ENCODE peak calls at places on chromosomes 2 and 18, in four cellular contexts. K is HepG2, G is SK-N-SH, N is GM12891. I is an unnamed sample.

GRCh38 chr18:45166341-45167108 is 448.8 kb upstream of the SLC14A2 start:
- DNase-seq in K (no peak), G (no peak), N (no peak), I (no peak)

GRCh38 chr2:238582159-238582558 is 155.4 kb downstream of the ASB1 start:
- DNase-seq in K (no peak), G (no peak), N (no peak), I (no peak)

GRCh38 chr2:85551698-85552678 is 9.3 kb downstream of the GGCX start:
- DNase-seq in K (peak), G (peak), N (peak), I (peak)

GRCh38 chr2:173090973-173091660 is 15.5 kb downstream of the MAP3K20 start:
- DNase-seq in K (no peak), G (no peak), N (no peak), I (no peak)

GRCh38 chr2:29238497-29238896 is 123.3 kb downstream of the CLIP4 start:
- DNase-seq in K (peak), G (peak), N (peak), I (no peak)

GRCh38 chr2:134273240-134273983 is 19.5 kb downstream of the MGAT5 start:
- DNase-seq in K (no peak), G (no peak), N (no peak), I (no peak)

GRCh38 chr2:65182570-65182969 is 45.1 kb upstream of the ACTR2 start:
- DNase-seq in K (peak), G (no peak), N (no peak), I (no peak)

GRCh38 chr18:72738136-72738535 is 129.7 kb downstream of the NETO1 start:
- DNase-seq in K (no peak), G (no peak), N (no peak), I (no peak)

GRCh38 chr2:179861027-179861776 is at the start of gene ZNF385B:
- DNase-seq in K (no peak), G (peak), N (peak), I (peak)

GRCh38 chr2:26605195-26605968 is 35.8 kb downstream of the CIB4 start:
- DNase-seq in K (peak), G (peak), N (no peak), I (no peak)

GRCh38 chr18:51038110-51038509 is 8.1 kb downstream of the SMAD4 start:
- DNase-seq in K (peak), G (no peak), N (no peak), I (no peak)

GRCh38 chr2:199364153-199364552 is 93.6 kb downstream of the SATB2 start:
- DNase-seq in K (peak), G (no peak), N (no peak), I (no peak)
- TF ChIP-seq TAF1 in K (no peak), G (no peak), N (no peak), I (no peak)

GRCh38 chr2:236054661-236055060 is 113.5 kb downstream of the GBX2 start:
- DNase-seq in K (no peak), G (peak), N (no peak), I (no peak)

GRCh38 chr2:236052206-236052605 is 116.0 kb downstream of the GBX2 start:
- DNase-seq in K (no peak), G (no peak), N (no peak), I (no peak)

GRCh38 chr2:236052926-236053846 is 115.0 kb downstream of the GBX2 start:
- DNase-seq in K (no peak), G (no peak), N (no peak), I (no peak)

GRCh38 chr2:236055471-236055870 is 112.7 kb downstream of the GBX2 start:
- DNase-seq in K (no peak), G (peak), N (no peak), I (no peak)

GRCh38 chr2:236054125-236054524 is 114.1 kb downstream of the GBX2 start:
- DNase-seq in K (no peak), G (peak), N (no peak), I (no peak)
- TF ChIP-seq POLR2AphosphoS5 in K (no peak), G (no peak), N (no peak), I (no peak)

DNA sequence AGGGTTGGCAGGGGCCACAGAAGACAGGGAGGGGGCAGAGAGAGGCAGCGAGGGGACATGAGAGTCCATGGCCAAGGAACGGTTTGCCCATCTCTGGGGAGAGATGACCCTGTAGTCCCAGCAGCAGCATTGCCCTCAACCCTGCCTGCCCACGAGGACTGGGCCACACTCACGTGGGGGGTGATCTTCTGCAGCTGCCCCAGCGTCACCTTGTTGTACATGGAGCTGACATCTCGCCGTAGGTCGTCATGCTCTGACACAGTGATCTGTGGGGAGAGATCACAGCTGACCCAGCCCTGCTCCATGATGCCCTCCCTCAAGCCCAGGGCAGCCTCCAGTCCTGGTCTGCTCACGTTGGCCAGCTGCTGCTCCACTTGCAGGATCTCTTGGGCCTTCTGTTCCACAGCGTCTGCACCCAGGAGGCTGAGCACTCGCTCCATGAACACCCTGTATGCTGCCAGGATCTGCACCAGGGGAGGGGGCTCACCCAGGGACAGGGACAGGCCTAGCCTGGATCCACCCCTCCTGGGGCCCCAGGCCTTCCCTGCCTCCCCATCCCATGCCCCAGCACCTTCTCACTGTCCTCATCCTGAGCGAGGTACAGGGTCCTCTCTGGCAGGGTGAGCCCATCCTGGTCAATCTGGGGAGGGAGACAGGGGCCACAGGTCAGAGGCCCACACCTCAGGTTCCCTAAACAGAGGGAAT is 2.9 kb downstream of the ECEL1 start:
- DNase-seq in K (no peak), G (peak), N (no peak), I (no peak)
- TF ChIP-seq TAF1 in K (no peak), G (no peak), N (no peak), I (no peak)

GRCh38 chr18:11147371-11147860 is 2.0 kb downstream of the PIEZO2 start:
- DNase-seq in K (no peak), G (no peak), N (no peak), I (no peak)
- TF ChIP-seq POLR2AphosphoS5 in K (no peak), G (no peak), N (peak), I (no peak)

DNA sequence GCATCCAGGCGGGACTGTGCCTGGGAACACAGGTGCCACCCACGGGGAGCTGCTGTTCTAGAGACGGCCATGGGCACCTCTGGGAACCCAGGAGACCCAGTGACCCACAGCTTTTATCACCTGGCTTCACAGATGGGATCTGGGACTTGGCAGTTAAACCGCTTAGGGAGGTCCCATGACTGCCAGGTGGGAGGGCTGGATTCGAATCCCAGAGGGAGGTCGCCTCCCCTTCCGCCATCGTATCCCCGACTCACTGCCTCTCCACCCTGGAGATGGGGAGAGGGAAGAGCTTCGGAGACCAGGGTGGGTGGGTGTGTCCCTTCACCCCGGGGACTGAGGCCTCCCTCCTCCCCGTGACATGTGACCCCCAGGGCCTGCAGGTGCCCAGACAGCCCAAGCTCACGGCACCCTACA is 169.4 kb downstream of the RTP5 start:
- DNase-seq in K (no peak), G (no peak), N (no peak), I (no peak)
- TF ChIP-seq TAF1 in K (no peak), G (no peak), N (no peak), I (no peak)

I was measured in GM12892.